ENCODE peak calls at places on chromosomes 1 and 21, in four cellular contexts. J is H1, A is H9, N is IMR-90. W is an unnamed sample.

GRCh38 chr1:37999434-38000232 is 5.7 kb downstream of the FHL3 start:
- DNase-seq in J (peak), A (peak), N (peak), W (no peak)

GRCh38 chr1:175520186-175520585 is 223.2 kb downstream of the TNR start:
- DNase-seq in J (no peak), A (no peak), N (no peak), W (no peak)

GRCh38 chr1:191702124-191702523 is 456.1 kb upstream of the RGS18 start:
- DNase-seq in J (no peak), A (no peak), N (no peak), W (no peak)

GRCh38 chr1:235999259-235999925 is 65.5 kb downstream of the NID1 start:
- DNase-seq in J (no peak), A (no peak), N (peak), W (no peak)

GRCh38 chr1:41038110-41038509 is 16.6 kb upstream of the SLFNL1 start:
- DNase-seq in J (no peak), A (no peak), N (no peak), W (no peak)

GRCh38 chr21:23899561-23899960 is 1707.7 kb downstream of the MRPL39 start:
- DNase-seq in J (no peak), A (no peak), N (no peak), W (no peak)

GRCh38 chr1:195740862-195741261 is 867.4 kb downstream of the KCNT2 start:
- DNase-seq in J (no peak), A (no peak), N (peak), W (no peak)

GRCh38 chr1:89259283-89259971 is 13.2 kb downstream of the GBP5 start:
- DNase-seq in J (no peak), A (no peak), N (no peak), W (no peak)

GRCh38 chr1:189819751-189820150 is 657.9 kb downstream of the BRINP3 start:
- DNase-seq in J (no peak), A (no peak), N (no peak), W (no peak)

GRCh38 chr1:247146671-247147070 is 25.1 kb downstream of the ZNF124 start:
- DNase-seq in J (no peak), A (no peak), N (no peak), W (no peak)

GRCh38 chr1:29804181-29804899 is 568.0 kb downstream of the PTPRU start:
- DNase-seq in J (peak), A (no peak), N (no peak), W (no peak)

GRCh38 chr1:15941044-15941840 is 34.7 kb downstream of the ZBTB17 start:
- DNase-seq in J (no peak), A (no peak), N (no peak), W (no peak)

GRCh38 chr1:25875154-25875855 is at the start of gene PAQR7:
- DNase-seq in J (peak), A (peak), N (peak), W (peak)

GRCh38 chr1:160046494-160047115 is 14.8 kb upstream of the PIGM start:
- DNase-seq in J (peak), A (peak), N (peak), W (no peak)

GRCh38 chr21:23026878-23027277 is 2028.7 kb downstream of the NCAM2 start:
- DNase-seq in J (no peak), A (no peak), N (no peak), W (no peak)

GRCh38 chr1:204573563-204573925 is 57.3 kb downstream of the MDM4 start:
- DNase-seq in J (no peak), A (no peak), N (peak), W (no peak)

GRCh38 chr1:18362150-18362549 is 118.6 kb upstream of the KLHDC7A start:
- DNase-seq in J (no peak), A (no peak), N (no peak), W (no peak)

GRCh38 chr1:31904339-31905092 is 33.7 kb downstream of the PTP4A2 start:
- DNase-seq in J (no peak), A (no peak), N (peak), W (no peak)

GRCh38 chr1:218444588-218444987 is 99.5 kb downstream of the TGFB2 start:
- DNase-seq in J (no peak), A (no peak), N (no peak), W (no peak)

GRCh38 chr1:230155021-230155420 is 88.0 kb downstream of the GALNT2 start:
- DNase-seq in J (no peak), A (no peak), N (no peak), W (no peak)

GRCh38 chr1:86155061-86155806 is 1.3 kb downstream of the COL24A1 start:
- DNase-seq in J (peak), A (peak), N (no peak), W (peak)

GRCh38 chr1:40979241-40980067 is at the start of gene CTPS1:
- DNase-seq in J (peak), A (peak), N (peak), W (peak)

GRCh38 chr1:15584489-15585363 is at the start of gene AGMAT:
- DNase-seq in J (peak), A (peak), N (no peak), W (no peak)

GRCh38 chr1:40980453-40981121 is 1.1 kb downstream of the CTPS1 start:
- DNase-seq in J (no peak), A (peak), N (peak), W (no peak)

GRCh38 chr21:42158846-42159245 is 60.1 kb upstream of the ABCG1 start:
- DNase-seq in J (no peak), A (no peak), N (no peak), W (no peak)

GRCh38 chr21:42161401-42161956 is 57.5 kb upstream of the ABCG1 start:
- DNase-seq in J (no peak), A (peak), N (no peak), W (no peak)

GRCh38 chr21:42160950-42161225 is 58.1 kb upstream of the ABCG1 start:
- DNase-seq in J (no peak), A (no peak), N (no peak), W (no peak)

GRCh38 chr21:42160111-42160949 is 58.6 kb upstream of the ABCG1 start:
- DNase-seq in J (no peak), A (peak), N (no peak), W (no peak)

DNA sequence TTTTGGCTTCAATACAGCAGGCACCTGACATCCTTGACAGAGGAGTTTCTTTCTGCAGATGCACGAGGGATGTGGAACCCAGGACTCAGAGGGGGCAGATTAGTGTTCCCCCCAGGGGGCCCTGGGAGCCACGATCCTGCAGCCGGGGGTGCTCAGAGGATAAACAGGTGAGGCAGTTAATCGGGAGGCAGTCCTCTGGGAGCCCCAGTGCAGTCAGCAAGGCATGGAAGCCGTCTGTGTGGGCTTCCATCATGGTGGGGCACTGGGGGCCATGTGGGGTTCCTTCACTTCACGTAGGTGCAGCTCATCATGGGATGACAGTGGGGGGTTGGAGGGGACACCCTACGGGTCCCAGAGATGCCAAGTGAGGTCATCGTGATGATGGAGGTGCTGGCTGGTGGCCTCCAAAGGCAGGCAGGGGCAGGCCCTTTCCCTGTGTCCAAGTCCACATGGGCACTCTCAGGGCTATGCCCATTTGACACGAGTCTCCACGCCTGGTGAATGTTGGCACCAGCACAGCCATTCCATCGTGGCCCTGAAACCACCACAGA is 59.3 kb upstream of the ABCG1 start:
- DNase-seq in J (no peak), A (peak), N (no peak), W (no peak)
- H2BK15ac ChIP-seq in J (no peak), A (no peak), N (no peak), W (no peak)

GRCh38 chr1:8455700-8456305 is 137.9 kb downstream of the SLC45A1 start:
- DNase-seq in J (no peak), A (no peak), N (peak), W (no peak)
- H3K14ac ChIP-seq in J (no peak), A (no peak), N (peak), W (no peak)

DNA sequence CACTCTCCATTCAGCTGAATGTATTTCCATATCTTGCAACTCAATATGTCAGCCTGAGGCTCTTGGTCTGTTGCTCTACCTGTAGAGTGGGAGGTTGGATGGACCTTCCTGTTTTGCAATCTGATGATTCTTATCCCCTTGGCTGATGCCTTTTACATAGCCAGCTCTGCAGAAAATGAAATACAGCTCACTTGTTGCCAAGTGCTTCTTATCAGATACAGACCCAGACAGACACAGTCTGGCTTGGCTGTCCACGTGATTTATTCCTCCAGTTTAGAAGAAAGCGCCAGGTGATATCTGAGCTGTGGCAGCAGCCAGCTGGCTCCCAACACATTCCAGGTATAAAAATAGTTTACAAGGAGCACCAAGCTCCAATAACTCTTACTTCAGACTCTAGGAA is 479.1 kb upstream of the USP24 start:
- DNase-seq in J (no peak), A (no peak), N (peak), W (no peak)
- H2BK15ac ChIP-seq in J (no peak), A (no peak), N (peak), W (no peak)

DNA sequence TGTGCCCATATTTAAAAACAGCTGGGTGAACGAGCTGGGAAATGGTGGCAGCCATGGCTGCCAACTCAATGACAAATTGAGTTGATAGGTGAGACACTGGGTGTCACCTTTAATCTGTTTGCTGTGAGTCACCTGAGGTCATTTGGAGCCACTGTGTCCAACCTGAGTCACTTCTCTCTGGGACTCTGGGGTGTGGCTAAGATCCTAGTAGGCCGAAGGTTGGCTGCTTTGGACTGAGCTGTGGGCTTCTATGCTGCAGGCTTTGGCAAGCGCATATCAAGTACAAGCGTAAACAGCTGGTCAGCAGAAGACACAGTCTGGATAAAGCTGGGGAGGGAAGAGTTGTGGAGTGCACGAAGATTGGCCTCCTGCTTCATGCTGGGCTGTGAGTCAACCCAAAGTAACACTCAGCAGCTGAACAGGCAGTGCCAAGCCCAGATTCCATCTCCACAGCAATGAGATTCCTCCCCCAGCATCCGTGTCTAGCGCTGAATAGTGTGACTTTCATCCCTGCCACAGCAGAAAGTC is 24.0 kb downstream of the TEX35 start:
- DNase-seq in J (no peak), A (no peak), N (peak), W (no peak)
- H3K14ac ChIP-seq in J (no peak), A (no peak), N (peak), W (no peak)

DNA sequence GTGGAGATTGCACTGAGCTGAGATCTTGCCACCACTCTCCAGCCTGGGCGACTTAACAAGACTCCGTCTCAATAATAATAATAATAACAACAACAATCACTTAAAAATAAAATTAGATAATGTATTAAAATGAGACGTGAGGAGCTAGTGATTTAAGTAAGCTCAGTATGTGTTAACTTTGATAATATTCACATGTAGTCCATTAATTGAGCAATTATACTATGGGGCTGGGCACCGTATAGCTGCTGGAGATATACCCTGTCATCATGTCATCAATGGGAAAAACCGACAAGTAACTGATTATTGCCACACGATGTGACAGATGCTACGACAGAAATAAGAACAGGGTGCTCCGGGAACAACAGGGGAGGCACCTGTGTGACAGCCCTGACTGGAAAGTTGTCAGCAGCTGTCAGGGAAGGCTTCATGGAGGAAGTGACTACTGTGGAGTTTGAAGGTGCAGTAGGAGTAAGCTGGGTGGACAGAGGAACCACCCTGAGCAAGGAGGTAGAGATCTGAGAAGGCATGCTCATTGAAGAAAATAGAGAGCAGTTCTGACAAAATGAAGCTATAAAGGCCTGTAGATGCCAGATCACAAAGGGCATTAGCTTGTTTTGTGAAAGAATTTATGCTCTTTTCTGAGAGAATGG is 921 bp upstream of the CAMSAP2 start:
- DNase-seq in J (no peak), A (no peak), N (no peak), W (no peak)
- H2BK15ac ChIP-seq in J (no peak), A (no peak), N (peak), W (no peak)

GRCh38 chr1:207937204-207937603 is 26.3 kb upstream of the CD34 start:
- DNase-seq in J (no peak), A (no peak), N (no peak), W (no peak)
- H3K14ac ChIP-seq in J (no peak), A (no peak), N (no peak), W (no peak)

GRCh38 chr1:231665046-231665445 is 38.5 kb downstream of the DISC1 start:
- DNase-seq in J (no peak), A (no peak), N (no peak), W (no peak)
- H2BK15ac ChIP-seq in J (no peak), A (no peak), N (no peak), W (no peak)

GRCh38 chr1:23923592-23924495 is 10.7 kb upstream of the CNR2 start:
- DNase-seq in J (no peak), A (no peak), N (no peak), W (no peak)

GRCh38 chr1:23924601-23925000 is 11.4 kb upstream of the CNR2 start:
- DNase-seq in J (no peak), A (no peak), N (no peak), W (no peak)

GRCh38 chr1:23925279-23925678 is 12.1 kb upstream of the CNR2 start:
- DNase-seq in J (no peak), A (no peak), N (no peak), W (no peak)

GRCh38 chr1:23927097-23927496 is 13.9 kb upstream of the CNR2 start:
- DNase-seq in J (no peak), A (no peak), N (no peak), W (no peak)

GRCh38 chr1:23922321-23922943 is 9.3 kb upstream of the CNR2 start:
- DNase-seq in J (no peak), A (no peak), N (no peak), W (no peak)
- H3K14ac ChIP-seq in J (no peak), A (no peak), N (no peak), W (no peak)

W was measured in neuronal stem cell.